ENCODE peak calls at places on chromosome 12, in four cellular contexts. One of them, this sample, is unnamed.

GRCh38 chr12:9648701-9649531 is 20.6 kb upstream of the CLEC2D start:
- DNase-seq in right atrium auricular region: no peak
- DNase-seq in astrocyte: no peak
- DNase-seq in fibroblast of pulmonary artery: no peak
- DNase-seq in this sample: no peak

GRCh38 chr12:107328442-107329133 is 235.2 kb upstream of the CRY1 start:
- DNase-seq in right atrium auricular region: no peak
- DNase-seq in astrocyte: peak; percentile 73
- DNase-seq in fibroblast of pulmonary artery: peak; percentile 66
- DNase-seq in this sample: no peak

GRCh38 chr12:3552726-3553045 is 61.7 kb downstream of the PRMT8 start:
- DNase-seq in right atrium auricular region: no peak
- DNase-seq in astrocyte: no peak
- DNase-seq in fibroblast of pulmonary artery: no peak
- DNase-seq in this sample: peak; percentile 78

GRCh38 chr12:47867496-47867941 is 37.3 kb downstream of the VDR start:
- DNase-seq in right atrium auricular region: peak; percentile 74
- DNase-seq in astrocyte: peak; percentile 84
- DNase-seq in fibroblast of pulmonary artery: peak; percentile 90
- DNase-seq in this sample: no peak

GRCh38 chr12:101594700-101595099 is at the start of gene MYBPC1:
- DNase-seq in right atrium auricular region: no peak
- DNase-seq in astrocyte: no peak
- DNase-seq in fibroblast of pulmonary artery: no peak
- DNase-seq in this sample: no peak

GRCh38 chr12:93122569-93123091 is 193.5 kb upstream of the EEA1 start:
- DNase-seq in right atrium auricular region: no peak
- DNase-seq in astrocyte: no peak
- DNase-seq in fibroblast of pulmonary artery: no peak
- DNase-seq in this sample: no peak

GRCh38 chr12:111598637-111599458 is at the start of gene ATXN2:
- DNase-seq in right atrium auricular region: no peak
- DNase-seq in astrocyte: no peak
- DNase-seq in fibroblast of pulmonary artery: no peak
- DNase-seq in this sample: no peak

GRCh38 chr12:79298511-79298910 is 392.3 kb downstream of the PAWR start:
- DNase-seq in right atrium auricular region: no peak
- DNase-seq in astrocyte: no peak
- DNase-seq in fibroblast of pulmonary artery: peak; percentile 9
- DNase-seq in this sample: no peak

GRCh38 chr12:103833095-103833777 is 7.8 kb downstream of the NT5DC3 start:
- DNase-seq in right atrium auricular region: no peak
- DNase-seq in astrocyte: no peak
- DNase-seq in fibroblast of pulmonary artery: no peak
- DNase-seq in this sample: no peak

GRCh38 chr12:109708939-109709338 is 4.7 kb upstream of the FAM222A start:
- DNase-seq in right atrium auricular region: no peak
- DNase-seq in astrocyte: no peak
- DNase-seq in fibroblast of pulmonary artery: no peak
- DNase-seq in this sample: no peak

GRCh38 chr12:111244673-111245072 is 124.2 kb downstream of the PHETA1 start:
- DNase-seq in right atrium auricular region: no peak
- DNase-seq in astrocyte: no peak
- DNase-seq in fibroblast of pulmonary artery: no peak
- DNase-seq in this sample: no peak

GRCh38 chr12:3976351-3976938 is 103.2 kb upstream of the PARP11 start:
- DNase-seq in right atrium auricular region: no peak
- DNase-seq in astrocyte: no peak
- DNase-seq in fibroblast of pulmonary artery: no peak
- DNase-seq in this sample: no peak

GRCh38 chr12:114888458-114888857 is 204.5 kb upstream of the TBX3 start:
- DNase-seq in right atrium auricular region: no peak
- DNase-seq in astrocyte: peak; percentile 33
- DNase-seq in fibroblast of pulmonary artery: peak; percentile 58
- DNase-seq in this sample: no peak

GRCh38 chr12:71565568-71565967 is 98.1 kb downstream of the ZFC3H1 start:
- DNase-seq in right atrium auricular region: no peak
- DNase-seq in astrocyte: peak; percentile 4
- DNase-seq in fibroblast of pulmonary artery: no peak
- DNase-seq in this sample: no peak

GRCh38 chr12:132625731-132626430 is 7.3 kb downstream of the P2RX2 start:
- DNase-seq in right atrium auricular region: no peak
- DNase-seq in astrocyte: no peak
- DNase-seq in fibroblast of pulmonary artery: no peak
- DNase-seq in this sample: no peak

GRCh38 chr12:78392918-78393317 is 471.7 kb upstream of the SYT1 start:
- DNase-seq in right atrium auricular region: no peak
- DNase-seq in astrocyte: peak; percentile 24
- DNase-seq in fibroblast of pulmonary artery: peak; percentile 46
- DNase-seq in this sample: no peak

GRCh38 chr12:75960086-75960910 is 71.3 kb downstream of the PHLDA1 start:
- DNase-seq in right atrium auricular region: no peak
- DNase-seq in astrocyte: no peak
- DNase-seq in fibroblast of pulmonary artery: no peak
- DNase-seq in this sample: no peak

GRCh38 chr12:63403256-63403655 is 252.3 kb upstream of the AVPR1A start:
- DNase-seq in right atrium auricular region: no peak
- DNase-seq in astrocyte: no peak
- DNase-seq in fibroblast of pulmonary artery: no peak
- DNase-seq in this sample: no peak

GRCh38 chr12:15982471-15982870 is 71.3 kb downstream of the DERA start:
- DNase-seq in right atrium auricular region: no peak
- DNase-seq in astrocyte: peak; percentile 56
- DNase-seq in fibroblast of pulmonary artery: peak; percentile 78
- DNase-seq in this sample: no peak

GRCh38 chr12:53213348-53213747 is 6.3 kb upstream of the ITGB7 start:
- DNase-seq in right atrium auricular region: peak; percentile 82
- DNase-seq in astrocyte: peak; percentile 27
- DNase-seq in fibroblast of pulmonary artery: peak; percentile 81
- DNase-seq in this sample: peak; percentile 95

GRCh38 chr12:56188786-56189335 is 422 bp downstream of the SMARCC2 start:
- DNase-seq in right atrium auricular region: no peak
- DNase-seq in astrocyte: no peak
- DNase-seq in fibroblast of pulmonary artery: no peak
- DNase-seq in this sample: no peak

GRCh38 chr12:53481957-53482586 is 17.2 kb downstream of the MAP3K12 start:
- DNase-seq in right atrium auricular region: no peak
- DNase-seq in astrocyte: no peak
- DNase-seq in fibroblast of pulmonary artery: no peak
- DNase-seq in this sample: no peak

GRCh38 chr12:3152892-3153291 is 75.7 kb downstream of the TSPAN9 start:
- DNase-seq in right atrium auricular region: no peak
- DNase-seq in astrocyte: no peak
- DNase-seq in fibroblast of pulmonary artery: no peak
- DNase-seq in this sample: no peak

GRCh38 chr12:27652174-27652763 is 44.0 kb upstream of the REP15 start:
- DNase-seq in right atrium auricular region: no peak
- DNase-seq in astrocyte: peak; percentile 52
- DNase-seq in fibroblast of pulmonary artery: peak; percentile 92
- DNase-seq in this sample: no peak

GRCh38 chr12:11758087-11758837 is 108.8 kb downstream of the ETV6 start:
- DNase-seq in right atrium auricular region: no peak
- DNase-seq in astrocyte: no peak
- DNase-seq in fibroblast of pulmonary artery: no peak
- DNase-seq in this sample: no peak
- TF ChIP-seq CTCF in right atrium auricular region: no peak
- TF ChIP-seq CTCF in astrocyte: no peak
- TF ChIP-seq CTCF in fibroblast of pulmonary artery: no peak
- TF ChIP-seq CTCF in this sample: no peak

GRCh38 chr12:49089831-49090773 is 4.5 kb downstream of the DHH start:
- DNase-seq in right atrium auricular region: no peak
- DNase-seq in astrocyte: peak; percentile 32
- DNase-seq in fibroblast of pulmonary artery: peak; percentile 51
- DNase-seq in this sample: no peak
- TF ChIP-seq CTCF in right atrium auricular region: peak; percentile 32
- TF ChIP-seq CTCF in astrocyte: peak; percentile 18
- TF ChIP-seq CTCF in fibroblast of pulmonary artery: peak; percentile 12
- TF ChIP-seq CTCF in this sample: peak; percentile 40

GRCh38 chr12:19910681-19911080 is 457.7 kb upstream of the PDE3A start:
- DNase-seq in right atrium auricular region: no peak
- DNase-seq in astrocyte: peak; percentile 85
- DNase-seq in fibroblast of pulmonary artery: no peak
- DNase-seq in this sample: no peak

GRCh38 chr12:19912996-19913395 is 455.3 kb upstream of the PDE3A start:
- DNase-seq in right atrium auricular region: no peak
- DNase-seq in astrocyte: no peak
- DNase-seq in fibroblast of pulmonary artery: no peak
- DNase-seq in this sample: no peak

GRCh38 chr12:19916193-19916498 is 452.2 kb upstream of the PDE3A start:
- DNase-seq in right atrium auricular region: no peak
- DNase-seq in astrocyte: no peak
- DNase-seq in fibroblast of pulmonary artery: no peak
- DNase-seq in this sample: no peak

GRCh38 chr12:19916982-19917381 is 451.4 kb upstream of the PDE3A start:
- DNase-seq in right atrium auricular region: no peak
- DNase-seq in astrocyte: no peak
- DNase-seq in fibroblast of pulmonary artery: no peak
- DNase-seq in this sample: no peak

GRCh38 chr12:19915392-19916192 is 452.7 kb upstream of the PDE3A start:
- DNase-seq in right atrium auricular region: no peak
- DNase-seq in astrocyte: peak; percentile 49
- DNase-seq in fibroblast of pulmonary artery: peak; percentile 83
- DNase-seq in this sample: no peak
- TF ChIP-seq CTCF in right atrium auricular region: peak; percentile 70
- TF ChIP-seq CTCF in astrocyte: peak; percentile 65
- TF ChIP-seq CTCF in fibroblast of pulmonary artery: peak; percentile 68
- TF ChIP-seq CTCF in this sample: peak; percentile 71

GRCh38 chr12:124369901-124370378 is 75.0 kb downstream of the RFLNA start:
- DNase-seq in right atrium auricular region: peak; percentile 84
- DNase-seq in astrocyte: no peak
- DNase-seq in fibroblast of pulmonary artery: no peak
- DNase-seq in this sample: no peak

GRCh38 chr12:124368421-124369032 is 73.6 kb downstream of the RFLNA start:
- DNase-seq in right atrium auricular region: no peak
- DNase-seq in astrocyte: no peak
- DNase-seq in fibroblast of pulmonary artery: no peak
- DNase-seq in this sample: no peak

GRCh38 chr12:124370384-124370783 is 75.5 kb downstream of the RFLNA start:
- DNase-seq in right atrium auricular region: no peak
- DNase-seq in astrocyte: no peak
- DNase-seq in fibroblast of pulmonary artery: no peak
- DNase-seq in this sample: no peak

GRCh38 chr12:124370851-124371250 is 76.0 kb downstream of the RFLNA start:
- DNase-seq in right atrium auricular region: no peak
- DNase-seq in astrocyte: no peak
- DNase-seq in fibroblast of pulmonary artery: no peak
- DNase-seq in this sample: no peak

GRCh38 chr12:124369055-124369900 is 74.4 kb downstream of the RFLNA start:
- DNase-seq in right atrium auricular region: peak; percentile 94
- DNase-seq in astrocyte: peak; percentile 87
- DNase-seq in fibroblast of pulmonary artery: peak; percentile 97
- DNase-seq in this sample: peak; percentile 93
- TF ChIP-seq CTCF in right atrium auricular region: no peak
- TF ChIP-seq CTCF in astrocyte: no peak
- TF ChIP-seq CTCF in fibroblast of pulmonary artery: peak; percentile 31
- TF ChIP-seq CTCF in this sample: peak; percentile 43

DNA sequence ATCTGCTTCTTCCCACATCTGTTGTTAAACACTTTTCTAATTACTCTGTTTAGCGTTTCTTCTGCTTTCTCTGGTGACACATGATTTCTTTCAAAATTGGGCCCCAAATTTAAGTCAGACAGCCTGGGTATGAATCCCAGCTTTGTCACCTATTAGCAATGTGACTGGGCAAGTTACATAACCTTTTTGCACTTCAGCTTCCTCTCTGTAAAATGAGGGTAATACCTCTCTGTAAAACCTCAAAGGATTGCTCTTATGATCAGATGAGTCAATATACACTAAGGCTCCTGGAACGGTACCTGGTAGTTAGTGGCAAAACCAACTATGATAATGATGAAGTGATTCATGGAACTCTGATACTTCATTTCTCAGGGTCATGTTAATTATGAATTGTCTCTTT is 33.0 kb downstream of the E2F7 start:
- DNase-seq in right atrium auricular region: no peak
- DNase-seq in astrocyte: peak; percentile 85
- DNase-seq in fibroblast of pulmonary artery: no peak
- DNase-seq in this sample: no peak
- TF ChIP-seq CTCF in right atrium auricular region: no peak
- TF ChIP-seq CTCF in astrocyte: no peak
- TF ChIP-seq CTCF in fibroblast of pulmonary artery: no peak
- TF ChIP-seq CTCF in this sample: no peak

GRCh38 chr12:50175716-50176026 is 8.5 kb upstream of the CERS5 start:
- DNase-seq in right atrium auricular region: no peak
- DNase-seq in astrocyte: no peak
- DNase-seq in fibroblast of pulmonary artery: no peak
- DNase-seq in this sample: no peak
- TF ChIP-seq CTCF in right atrium auricular region: peak; percentile 21
- TF ChIP-seq CTCF in astrocyte: no peak
- TF ChIP-seq CTCF in fibroblast of pulmonary artery: no peak
- TF ChIP-seq CTCF in this sample: no peak

This sample was measured in osteocyte.